ENCODE peak calls at places on chromosome 9, in ten cellular contexts. F, M, I, T, Z, B, W, U, G and L are unnamed samples.

GRCh38 chr9:129458663-129459549 is 162.0 kb downstream of the C9orf50 start:
- DNase-seq in F (no peak), M (no peak), I (no peak), T (peak; percentile 83), Z (no peak), B (peak; percentile 45), W (peak; percentile 61), U (peak; percentile 51), G (peak; percentile 73), L (peak; percentile 74)

GRCh38 chr9:68427216-68427994 is 71.0 kb downstream of the PGM5 start:
- DNase-seq in F (no peak), M (no peak), I (no peak), T (no peak), Z (no peak), B (peak; percentile 29), W (no peak), U (no peak), G (no peak), L (no peak)

GRCh38 chr9:137535120-137535428 is 15.1 kb downstream of the PNPLA7 start:
- DNase-seq in F (no peak), M (no peak), I (no peak), T (no peak), Z (no peak), B (no peak), W (no peak), U (no peak), G (no peak), L (no peak)

GRCh38 chr9:11551106-11551505 is 938.3 kb upstream of the PTPRD start:
- DNase-seq in F (no peak), M (no peak), I (no peak), T (no peak), Z (no peak), B (no peak), W (no peak), U (no peak), G (no peak), L (no peak)

GRCh38 chr9:134495881-134496412 is 145.7 kb upstream of the COL5A1 start:
- DNase-seq in F (no peak), M (no peak), I (no peak), T (no peak), Z (no peak), B (no peak), W (no peak), U (no peak), G (peak; percentile 18), L (no peak)

GRCh38 chr9:33765411-33765810 is 29.9 kb upstream of the PRSS3 start:
- DNase-seq in F (no peak), M (peak; percentile 83), I (peak; percentile 60), T (no peak), Z (peak; percentile 75), B (no peak), W (no peak), U (no peak), G (no peak), L (no peak)

GRCh38 chr9:115022760-115023434 is 92.5 kb upstream of the TNFSF8 start:
- DNase-seq in F (no peak), M (no peak), I (peak; percentile 99), T (no peak), Z (no peak), B (no peak), W (no peak), U (no peak), G (no peak), L (no peak)

GRCh38 chr9:134377976-134378375 is 51.7 kb downstream of the RXRA start:
- DNase-seq in F (peak; percentile 84), M (peak; percentile 90), I (no peak), T (peak; percentile 92), Z (peak; percentile 61), B (no peak), W (peak; percentile 85), U (no peak), G (peak; percentile 89), L (peak; percentile 92)

GRCh38 chr9:97283768-97284167 is 23.7 kb upstream of the CCDC180 start:
- DNase-seq in F (no peak), M (no peak), I (no peak), T (no peak), Z (no peak), B (no peak), W (no peak), U (no peak), G (no peak), L (no peak)

GRCh38 chr9:3477236-3477834 is 48.5 kb downstream of the RFX3 start:
- DNase-seq in F (no peak), M (no peak), I (no peak), T (no peak), Z (no peak), B (no peak), W (no peak), U (no peak), G (no peak), L (no peak)
- H3K27ac ChIP-seq in F (no peak overlapping the region), M (no peak overlapping the region), I (no peak overlapping the region), T (no peak overlapping the region), Z (no peak overlapping the region), B (no peak overlapping the region), W (no peak overlapping the region), U (no peak overlapping the region), G (no peak overlapping the region), L (no peak overlapping the region)

GRCh38 chr9:93390953-93391515 is 60.5 kb upstream of the FAM120A start:
- DNase-seq in F (no peak), M (no peak), I (no peak), T (no peak), Z (no peak), B (no peak), W (no peak), U (no peak), G (no peak), L (no peak)
- H3K27ac ChIP-seq in F (no peak overlapping the region), M (no peak overlapping the region), I (no peak overlapping the region), T (no peak overlapping the region), Z (no peak overlapping the region), B (no peak overlapping the region), W (no peak overlapping the region), U (no peak overlapping the region), G (no peak overlapping the region), L (no peak overlapping the region)

GRCh38 chr9:98652302-98652701 is 56.4 kb downstream of the GABBR2 start:
- DNase-seq in F (no peak), M (no peak), I (no peak), T (no peak), Z (no peak), B (no peak), W (no peak), U (no peak), G (no peak), L (no peak)
- H3K27ac ChIP-seq in F (no peak overlapping the region), M (no peak overlapping the region), I (no peak overlapping the region), T (no peak overlapping the region), Z (no peak overlapping the region), B (no peak overlapping the region), W (no peak overlapping the region), U (no peak overlapping the region), G (no peak overlapping the region), L (no peak overlapping the region)

GRCh38 chr9:8365466-8366160 is 566.0 kb upstream of the DMAC1 start:
- DNase-seq in F (no peak), M (no peak), I (peak; percentile 44), T (no peak), Z (no peak), B (no peak), W (no peak), U (no peak), G (no peak), L (no peak)

GRCh38 chr9:8364021-8364782 is 564.6 kb upstream of the DMAC1 start:
- DNase-seq in F (no peak), M (no peak), I (no peak), T (no peak), Z (no peak), B (no peak), W (no peak), U (no peak), G (no peak), L (peak; percentile 35)

GRCh38 chr9:8366161-8366926 is 566.8 kb upstream of the DMAC1 start:
- DNase-seq in F (no peak), M (no peak), I (peak; percentile 85), T (no peak), Z (peak; percentile 10), B (no peak), W (no peak), U (no peak), G (no peak), L (no peak)

GRCh38 chr9:8362250-8362649 is 562.7 kb upstream of the DMAC1 start:
- DNase-seq in F (no peak), M (no peak), I (no peak), T (no peak), Z (no peak), B (no peak), W (no peak), U (no peak), G (no peak), L (no peak)

DNA sequence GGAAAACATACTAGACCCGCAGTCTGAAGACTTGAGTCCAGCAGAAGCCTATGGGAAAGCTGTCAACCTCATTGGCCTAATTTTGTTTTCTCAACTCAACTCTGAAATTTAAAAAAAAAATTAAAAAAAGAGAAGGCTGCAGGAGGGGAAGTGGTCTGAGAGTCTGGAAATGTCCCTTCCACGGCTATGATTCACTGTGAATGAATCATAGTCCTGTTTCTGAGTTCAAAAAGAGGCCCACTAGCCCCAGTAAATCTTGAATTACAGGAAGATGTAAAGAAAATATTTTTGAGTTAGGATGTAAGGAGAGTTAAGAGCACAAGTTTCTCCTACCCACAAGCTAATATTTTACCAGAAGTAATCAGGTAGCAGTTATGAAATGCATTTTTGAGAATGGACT is 565.5 kb upstream of the DMAC1 start:
- DNase-seq in F (no peak), M (no peak), I (peak; percentile 89), T (no peak), Z (no peak), B (no peak), W (no peak), U (no peak), G (no peak), L (no peak)
- H3K27ac ChIP-seq in F (no peak overlapping the region), M (no peak overlapping the region), I (no peak overlapping the region), T (no peak overlapping the region), Z (no peak overlapping the region), B (no peak overlapping the region), W (no peak overlapping the region), U (no peak overlapping the region), G (no peak overlapping the region), L (peak overlapping the region; percentile 84)

DNA sequence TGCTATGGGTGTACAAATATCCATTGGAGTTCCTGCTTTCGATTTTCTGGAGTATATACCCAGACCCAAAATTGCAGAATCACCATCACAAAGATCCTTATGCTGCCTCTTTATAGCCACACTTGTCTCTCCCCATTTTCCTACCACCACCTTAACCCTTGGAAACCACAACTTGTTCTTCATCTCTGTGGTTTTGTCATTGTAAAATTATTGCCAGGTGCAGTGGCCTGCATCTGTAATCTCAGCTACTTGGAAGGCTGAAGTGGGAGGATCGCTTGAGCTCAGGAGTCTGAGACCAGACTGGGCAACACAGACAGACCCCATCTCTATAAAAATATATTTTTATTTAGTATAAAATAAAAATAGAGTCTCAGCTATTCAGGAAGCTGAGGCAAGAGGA is 166.1 kb downstream of the HSD17B3 start:
- DNase-seq in F (no peak), M (no peak), I (peak; percentile 12), T (no peak), Z (no peak), B (no peak), W (no peak), U (no peak), G (no peak), L (no peak)
- H3K27ac ChIP-seq in F (no peak overlapping the region), M (no peak overlapping the region), I (no peak overlapping the region), T (no peak overlapping the region), Z (no peak overlapping the region), B (no peak overlapping the region), W (no peak overlapping the region), U (no peak overlapping the region), G (no peak overlapping the region), L (no peak overlapping the region)

GRCh38 chr9:116262421-116262820 is 108.8 kb downstream of the PAPPA start:
- DNase-seq in F (no peak), M (no peak), I (no peak), T (no peak), Z (no peak), B (no peak), W (no peak), U (no peak), G (no peak), L (no peak)
- H3K27ac ChIP-seq in F (no peak overlapping the region), M (no peak overlapping the region), I (no peak overlapping the region), T (no peak overlapping the region), Z (peak overlapping the region; percentile 5), B (no peak overlapping the region), W (no peak overlapping the region), U (no peak overlapping the region), G (no peak overlapping the region), L (no peak overlapping the region)